ENCODE peak calls at places on chromosomes 12 and 14, in four cellular contexts. S, D, K and N are unnamed samples.

GRCh38 chr12:12537421-12537820 is 25.2 kb downstream of the DUSP16 start:
- DNase-seq in S (no peak), D (no peak), K (no peak), N (no peak)

GRCh38 chr12:87813476-87814234 is 215.5 kb downstream of the C12orf50 start:
- DNase-seq in S (peak), D (peak), K (peak), N (no peak)

GRCh38 chr14:36315159-36315853 is 5.1 kb downstream of the MBIP start:
- DNase-seq in S (no peak), D (no peak), K (no peak), N (no peak)

GRCh38 chr12:126389961-126390360 is 1324.7 kb downstream of the AACS start:
- DNase-seq in S (peak), D (no peak), K (no peak), N (no peak)

GRCh38 chr14:59435987-59436386 is 29.2 kb downstream of the GPR135 start:
- DNase-seq in S (no peak), D (no peak), K (no peak), N (no peak)

GRCh38 chr12:105113094-105113493 is 5.6 kb downstream of the WASHC4 start:
- DNase-seq in S (no peak), D (no peak), K (no peak), N (no peak)

GRCh38 chr14:95211721-95212504 is 54.6 kb upstream of the DICER1 start:
- DNase-seq in S (no peak), D (no peak), K (no peak), N (no peak)

GRCh38 chr14:92633274-92633616 is 115.2 kb downstream of the LGMN start:
- DNase-seq in S (no peak), D (no peak), K (no peak), N (no peak)

GRCh38 chr12:29043069-29043468 is 106.0 kb upstream of the FAR2 start:
- DNase-seq in S (peak), D (no peak), K (no peak), N (no peak)

GRCh38 chr14:33949051-33950037 is 1.5 kb downstream of the EGLN3 start:
- DNase-seq in S (no peak), D (no peak), K (no peak), N (no peak)

GRCh38 chr12:1776139-1776975 is 44.0 kb upstream of the LRTM2 start:
- DNase-seq in S (peak), D (no peak), K (peak), N (no peak)

GRCh38 chr14:69547701-69548348 is 26.8 kb downstream of the CCDC177 start:
- DNase-seq in S (peak), D (no peak), K (no peak), N (no peak)

GRCh38 chr12:105754313-105754712 is 384.4 kb downstream of the NUAK1 start:
- DNase-seq in S (no peak), D (no peak), K (no peak), N (no peak)

GRCh38 chr14:28323951-28324741 is 442.4 kb upstream of the FOXG1 start:
- DNase-seq in S (peak), D (no peak), K (peak), N (no peak)

GRCh38 chr14:67562776-67563150 is 29.7 kb downstream of the PLEKHH1 start:
- DNase-seq in S (no peak), D (no peak), K (no peak), N (no peak)

GRCh38 chr14:79578470-79578869 is 632.8 kb downstream of the DIO2 start:
- DNase-seq in S (peak), D (no peak), K (no peak), N (no peak)

GRCh38 chr12:44526655-44527199 is 349.4 kb downstream of the NELL2 start:
- DNase-seq in S (no peak), D (no peak), K (no peak), N (no peak)

GRCh38 chr12:77047341-77048202 is 17.8 kb downstream of the E2F7 start:
- DNase-seq in S (peak), D (no peak), K (no peak), N (no peak)

GRCh38 chr14:66603945-66604344 is 96.0 kb downstream of the GPHN start:
- DNase-seq in S (no peak), D (no peak), K (no peak), N (no peak)

GRCh38 chr14:62301911-62302310 is 539.7 kb downstream of the SNAPC1 start:
- DNase-seq in S (peak), D (no peak), K (no peak), N (no peak)

GRCh38 chr14:93706360-93706955 is 81.8 kb downstream of the PRIMA1 start:
- DNase-seq in S (no peak), D (no peak), K (no peak), N (no peak)

GRCh38 chr12:79114896-79115295 is 250.3 kb downstream of the SYT1 start:
- DNase-seq in S (no peak), D (no peak), K (no peak), N (no peak)

GRCh38 chr12:52390739-52391617 is 5.5 kb upstream of the KRT84 start:
- DNase-seq in S (no peak), D (no peak), K (no peak), N (no peak)

GRCh38 chr14:30115756-30116155 is 188.1 kb upstream of the PRKD1 start:
- DNase-seq in S (no peak), D (no peak), K (no peak), N (no peak)

GRCh38 chr14:104680806-104681688 is 8.4 kb upstream of the INF2 start:
- DNase-seq in S (peak), D (peak), K (peak), N (no peak)

GRCh38 chr12:125340791-125341190 is 275.6 kb downstream of the AACS start:
- DNase-seq in S (peak), D (no peak), K (no peak), N (no peak)

GRCh38 chr14:76908834-76909233 is 82.6 kb downstream of the LRRC74A start:
- DNase-seq in S (no peak), D (no peak), K (no peak), N (peak)

GRCh38 chr12:90245396-90245795 is 536.8 kb upstream of the ATP2B1 start:
- DNase-seq in S (no peak), D (no peak), K (no peak), N (no peak)

GRCh38 chr12:69385038-69385437 is 25.5 kb downstream of the YEATS4 start:
- DNase-seq in S (no peak), D (no peak), K (no peak), N (no peak)
- H3K27ac ChIP-seq in S (no peak), D (no peak), K (no peak), N (no peak)

DNA sequence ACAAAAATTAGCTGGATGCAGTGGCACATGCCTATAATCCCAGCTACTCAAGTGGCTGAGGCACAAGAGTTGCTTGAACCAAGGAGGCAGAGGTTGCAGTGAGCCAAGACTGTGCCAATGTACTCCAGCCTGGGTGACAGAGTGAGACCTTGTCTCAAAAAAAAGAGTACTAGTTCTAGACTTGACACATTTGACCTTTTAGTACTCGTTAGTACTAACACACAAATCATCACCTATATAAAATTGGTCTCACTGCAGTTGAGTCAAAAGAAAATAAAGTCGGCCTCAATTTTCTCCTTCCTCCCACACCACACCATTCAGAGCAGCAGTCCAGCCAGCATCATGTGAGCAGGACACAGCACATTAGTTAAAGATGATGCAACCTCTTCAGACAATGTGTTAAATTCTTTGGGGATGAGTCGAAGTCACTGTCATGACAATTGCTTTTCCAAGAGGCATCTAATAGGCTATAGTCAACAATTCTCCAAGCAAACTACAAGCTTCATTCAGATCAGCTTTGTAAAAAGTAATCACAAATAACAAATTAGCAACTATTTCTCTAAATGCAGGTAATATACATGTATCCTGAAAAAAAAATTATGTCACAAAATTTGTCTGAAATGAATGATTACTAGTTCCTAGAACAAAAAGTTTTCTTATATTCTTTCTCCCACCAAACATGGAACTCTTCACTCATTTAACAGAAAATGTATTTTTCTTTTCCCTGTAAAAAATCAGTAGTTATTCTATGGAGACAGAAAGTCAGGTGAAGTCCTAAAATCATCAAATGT is 55.6 kb downstream of the CLIP1 start:
- DNase-seq in S (peak), D (peak), K (peak), N (no peak)
- H3K27ac ChIP-seq in S (peak), D (peak), K (peak), N (peak)

GRCh38 chr14:75371297-75371696 is 56.5 kb upstream of the JDP2 start:
- DNase-seq in S (no peak), D (no peak), K (no peak), N (no peak)

GRCh38 chr14:75373133-75373532 is 54.7 kb upstream of the JDP2 start:
- DNase-seq in S (no peak), D (no peak), K (no peak), N (no peak)

GRCh38 chr14:75372260-75372659 is 55.6 kb upstream of the JDP2 start:
- DNase-seq in S (peak), D (no peak), K (no peak), N (no peak)

GRCh38 chr14:75369506-75369905 is 58.3 kb upstream of the JDP2 start:
- DNase-seq in S (no peak), D (no peak), K (no peak), N (no peak)

GRCh38 chr14:75370416-75371205 is 57.2 kb upstream of the JDP2 start:
- DNase-seq in S (no peak), D (no peak), K (no peak), N (no peak)
- H3K27ac ChIP-seq in S (no peak), D (no peak), K (no peak), N (no peak)

DNA sequence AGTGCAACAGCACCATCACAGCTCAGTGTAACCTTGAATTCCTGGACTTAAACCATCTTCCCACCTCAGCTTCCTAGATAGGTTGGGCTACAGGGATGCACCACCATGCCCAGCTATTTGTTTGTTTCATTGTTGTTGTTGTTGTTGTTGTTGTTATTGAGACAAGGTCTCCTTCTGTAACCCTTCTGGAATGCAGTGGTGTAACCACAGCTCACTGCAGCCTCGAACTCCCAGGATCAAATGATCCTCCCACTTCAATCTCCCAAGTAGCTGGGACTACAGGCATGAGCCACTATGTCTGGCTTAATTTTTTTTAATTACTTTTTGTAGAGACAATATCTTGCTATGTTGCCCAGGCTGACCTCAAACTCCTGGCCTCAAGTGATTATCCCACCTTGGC is 1.2 kb upstream of the NEMP1 start:
- DNase-seq in S (no peak), D (no peak), K (no peak), N (no peak)
- H3K27ac ChIP-seq in S (no peak), D (no peak), K (peak), N (peak)

GRCh38 chr12:120234643-120235368 is 30.7 kb downstream of the PXN start:
- DNase-seq in S (peak), D (peak), K (peak), N (no peak)

GRCh38 chr12:120238839-120239445 is 26.6 kb downstream of the PXN start:
- DNase-seq in S (no peak), D (no peak), K (no peak), N (no peak)

GRCh38 chr12:120236124-120236398 is 29.5 kb downstream of the PXN start:
- DNase-seq in S (no peak), D (no peak), K (no peak), N (no peak)

GRCh38 chr12:120238224-120238616 is 27.3 kb downstream of the PXN start:
- DNase-seq in S (no peak), D (no peak), K (no peak), N (no peak)

DNA sequence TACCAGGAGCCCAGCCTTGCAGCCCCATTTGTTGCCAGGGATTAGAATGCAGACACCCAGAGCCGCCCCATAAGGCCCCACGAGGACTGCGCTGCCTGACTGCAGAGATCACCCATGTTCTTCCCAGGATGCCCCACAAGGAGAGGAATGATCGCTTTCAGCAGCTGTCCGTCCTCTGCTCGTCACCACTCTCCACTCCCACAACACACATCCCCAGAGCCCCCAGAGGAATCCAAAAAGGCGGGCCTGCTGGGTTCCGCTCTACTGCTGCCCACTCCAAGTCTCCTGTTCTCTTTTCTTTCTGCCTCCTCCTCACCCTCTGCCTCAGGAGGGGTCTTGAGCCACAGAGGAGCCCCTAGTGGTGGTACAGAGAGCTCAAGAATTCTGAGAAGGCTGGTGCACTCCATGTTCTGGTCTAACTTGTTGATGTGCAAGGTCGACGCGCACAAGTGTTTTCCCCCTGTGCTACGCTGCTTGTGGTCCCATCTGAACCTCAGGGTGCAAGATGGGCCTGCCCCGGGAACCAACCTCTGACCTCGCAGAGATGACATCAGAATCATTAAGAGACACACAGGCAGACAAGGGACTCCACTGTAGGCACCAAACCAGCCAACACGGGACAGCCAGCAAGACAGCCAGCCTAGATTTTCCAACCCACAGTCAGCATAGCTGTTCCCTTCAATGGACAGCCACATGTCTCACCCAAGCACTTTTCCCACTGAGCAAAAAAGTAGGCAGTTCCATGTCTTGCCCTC is 30.0 kb downstream of the PXN start:
- DNase-seq in S (no peak), D (no peak), K (no peak), N (no peak)
- H3K27ac ChIP-seq in S (peak), D (peak), K (peak), N (peak)

GRCh38 chr12:131613678-131614077 is 97.2 kb upstream of the SFSWAP start:
- DNase-seq in S (no peak), D (no peak), K (no peak), N (no peak)
- H3K27ac ChIP-seq in S (no peak), D (no peak), K (no peak), N (no peak)

DNA sequence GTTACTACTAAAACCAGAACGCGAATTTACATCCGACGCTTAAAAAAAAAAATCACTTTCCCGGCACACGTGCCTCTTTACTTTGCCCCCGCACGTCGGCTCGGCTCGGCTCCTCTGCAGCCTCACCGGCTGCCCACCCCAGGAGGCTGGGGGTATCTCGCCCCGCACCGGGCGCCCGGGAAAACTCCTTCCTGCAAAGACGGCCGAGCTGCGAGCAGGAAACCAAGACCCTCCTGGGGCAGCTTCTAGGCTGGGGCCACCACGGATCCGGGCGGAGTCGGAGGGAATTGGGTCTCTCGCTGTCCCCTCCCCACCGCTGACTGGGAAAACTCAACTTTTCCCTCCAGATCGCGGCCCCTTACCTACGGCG is 595 bp downstream of the VSIG10 start:
- DNase-seq in S (peak), D (peak), K (peak), N (no peak)
- H3K27ac ChIP-seq in S (peak), D (peak), K (peak), N (no peak)